ENCODE peak calls at places on chromosomes 11 and 22, in eight cellular contexts. One of them, this sample, is unnamed.

GRCh38 chr11:47366020-47366490 is 12.3 kb downstream of the SPI1 start:
- DNase-seq in heart left ventricle: no peak
- DNase-seq in testis: no peak
- DNase-seq in choroid plexus epithelial cell: no peak
- DNase-seq in body of pancreas: no peak
- DNase-seq in PC-3: no peak
- DNase-seq in fibroblast of the aortic adventitia: no peak
- DNase-seq in fibroblast of lung: no peak
- DNase-seq in this sample: no peak

GRCh38 chr11:57417056-57417455 is 9.9 kb downstream of the SLC43A3 start:
- DNase-seq in testis: peak
- DNase-seq in fibroblast of lung: peak
- DNase-seq in PC-3: no peak
- DNase-seq in heart left ventricle: no peak
- DNase-seq in fibroblast of the aortic adventitia: peak
- DNase-seq in body of pancreas: no peak
- DNase-seq in choroid plexus epithelial cell: peak
- DNase-seq in this sample: no peak

GRCh38 chr11:92224394-92225205 is at the start of gene FAT3:
- DNase-seq in heart left ventricle: peak
- DNase-seq in PC-3: no peak
- DNase-seq in fibroblast of lung: peak
- DNase-seq in testis: peak
- DNase-seq in fibroblast of the aortic adventitia: no peak
- DNase-seq in body of pancreas: peak
- DNase-seq in choroid plexus epithelial cell: peak
- DNase-seq in this sample: no peak

GRCh38 chr11:69891421-69892236 is 72.4 kb upstream of the FGF3 start:
- DNase-seq in choroid plexus epithelial cell: no peak
- DNase-seq in heart left ventricle: peak
- DNase-seq in fibroblast of the aortic adventitia: no peak
- DNase-seq in fibroblast of lung: no peak
- DNase-seq in body of pancreas: no peak
- DNase-seq in PC-3: peak
- DNase-seq in testis: peak
- DNase-seq in this sample: no peak

GRCh38 chr22:20653795-20654342 is 120.0 kb upstream of the SERPIND1 start:
- DNase-seq in testis: peak
- DNase-seq in body of pancreas: no peak
- DNase-seq in choroid plexus epithelial cell: no peak
- DNase-seq in fibroblast of lung: no peak
- DNase-seq in fibroblast of the aortic adventitia: no peak
- DNase-seq in PC-3: no peak
- DNase-seq in heart left ventricle: no peak
- DNase-seq in this sample: no peak

GRCh38 chr22:26892401-26893033 is 235.1 kb downstream of the MIAT start:
- DNase-seq in body of pancreas: peak
- DNase-seq in choroid plexus epithelial cell: no peak
- DNase-seq in fibroblast of lung: peak
- DNase-seq in testis: no peak
- DNase-seq in fibroblast of the aortic adventitia: no peak
- DNase-seq in PC-3: no peak
- DNase-seq in heart left ventricle: no peak
- DNase-seq in this sample: no peak

GRCh38 chr11:20226936-20227335 is 66.7 kb upstream of the DBX1 start:
- DNase-seq in choroid plexus epithelial cell: no peak
- DNase-seq in PC-3: peak
- DNase-seq in testis: no peak
- DNase-seq in fibroblast of lung: no peak
- DNase-seq in body of pancreas: no peak
- DNase-seq in heart left ventricle: no peak
- DNase-seq in fibroblast of the aortic adventitia: peak
- DNase-seq in this sample: peak

GRCh38 chr22:21856197-21856596 is 11.2 kb downstream of the MAPK1 start:
- DNase-seq in choroid plexus epithelial cell: no peak
- DNase-seq in testis: no peak
- DNase-seq in heart left ventricle: peak
- DNase-seq in fibroblast of lung: no peak
- DNase-seq in body of pancreas: no peak
- DNase-seq in fibroblast of the aortic adventitia: no peak
- DNase-seq in PC-3: no peak
- DNase-seq in this sample: no peak

GRCh38 chr11:86182976-86183584 is 61.5 kb upstream of the EED start:
- DNase-seq in body of pancreas: no peak
- DNase-seq in testis: no peak
- DNase-seq in heart left ventricle: no peak
- DNase-seq in fibroblast of lung: peak
- DNase-seq in choroid plexus epithelial cell: peak
- DNase-seq in PC-3: peak
- DNase-seq in fibroblast of the aortic adventitia: no peak
- DNase-seq in this sample: peak

GRCh38 chr11:131615611-131616010 is 245.2 kb downstream of the NTM start:
- DNase-seq in fibroblast of lung: peak
- DNase-seq in choroid plexus epithelial cell: peak
- DNase-seq in heart left ventricle: no peak
- DNase-seq in PC-3: no peak
- DNase-seq in body of pancreas: no peak
- DNase-seq in fibroblast of the aortic adventitia: no peak
- DNase-seq in testis: no peak
- DNase-seq in this sample: no peak

GRCh38 chr22:44452531-44453420 is 45.3 kb downstream of the RTL6 start:
- DNase-seq in fibroblast of the aortic adventitia: no peak
- DNase-seq in choroid plexus epithelial cell: no peak
- DNase-seq in body of pancreas: no peak
- DNase-seq in fibroblast of lung: no peak
- DNase-seq in heart left ventricle: no peak
- DNase-seq in PC-3: no peak
- DNase-seq in testis: peak
- DNase-seq in this sample: no peak

GRCh38 chr11:112583246-112583893 is 322.7 kb upstream of the PLET1 start:
- DNase-seq in testis: no peak
- DNase-seq in fibroblast of the aortic adventitia: no peak
- DNase-seq in PC-3: no peak
- DNase-seq in heart left ventricle: no peak
- DNase-seq in body of pancreas: no peak
- DNase-seq in choroid plexus epithelial cell: no peak
- DNase-seq in fibroblast of lung: no peak
- DNase-seq in this sample: no peak

GRCh38 chr11:83047515-83048225 is 24.0 kb downstream of the RAB30 start:
- DNase-seq in body of pancreas: no peak
- DNase-seq in choroid plexus epithelial cell: no peak
- DNase-seq in fibroblast of lung: peak
- DNase-seq in testis: no peak
- DNase-seq in heart left ventricle: no peak
- DNase-seq in fibroblast of the aortic adventitia: peak
- DNase-seq in PC-3: no peak
- DNase-seq in this sample: no peak

GRCh38 chr11:2988996-2989395 is 3.1 kb downstream of the NAP1L4 start:
- DNase-seq in fibroblast of lung: peak
- DNase-seq in heart left ventricle: no peak
- DNase-seq in PC-3: no peak
- DNase-seq in fibroblast of the aortic adventitia: no peak
- DNase-seq in choroid plexus epithelial cell: peak
- DNase-seq in testis: no peak
- DNase-seq in body of pancreas: no peak
- DNase-seq in this sample: no peak
- H3K4me3 ChIP-seq in fibroblast of lung: peak
- H3K4me3 ChIP-seq in heart left ventricle: no peak
- H3K4me3 ChIP-seq in PC-3: peak
- H3K4me3 ChIP-seq in fibroblast of the aortic adventitia: peak
- H3K4me3 ChIP-seq in choroid plexus epithelial cell: peak
- H3K4me3 ChIP-seq in testis: no peak
- H3K4me3 ChIP-seq in body of pancreas: no peak
- H3K4me3 ChIP-seq in this sample: peak

GRCh38 chr11:1574256-1575242 is 2.5 kb upstream of the DUSP8 start:
- DNase-seq in choroid plexus epithelial cell: peak
- DNase-seq in testis: peak
- DNase-seq in heart left ventricle: peak
- DNase-seq in body of pancreas: peak
- DNase-seq in PC-3: peak
- DNase-seq in fibroblast of the aortic adventitia: peak
- DNase-seq in fibroblast of lung: peak
- DNase-seq in this sample: no peak
- H3K4me3 ChIP-seq in choroid plexus epithelial cell: no peak
- H3K4me3 ChIP-seq in testis: no peak
- H3K4me3 ChIP-seq in heart left ventricle: peak
- H3K4me3 ChIP-seq in body of pancreas: peak
- H3K4me3 ChIP-seq in PC-3: peak
- H3K4me3 ChIP-seq in fibroblast of the aortic adventitia: no peak
- H3K4me3 ChIP-seq in fibroblast of lung: peak
- H3K4me3 ChIP-seq in this sample: peak

DNA sequence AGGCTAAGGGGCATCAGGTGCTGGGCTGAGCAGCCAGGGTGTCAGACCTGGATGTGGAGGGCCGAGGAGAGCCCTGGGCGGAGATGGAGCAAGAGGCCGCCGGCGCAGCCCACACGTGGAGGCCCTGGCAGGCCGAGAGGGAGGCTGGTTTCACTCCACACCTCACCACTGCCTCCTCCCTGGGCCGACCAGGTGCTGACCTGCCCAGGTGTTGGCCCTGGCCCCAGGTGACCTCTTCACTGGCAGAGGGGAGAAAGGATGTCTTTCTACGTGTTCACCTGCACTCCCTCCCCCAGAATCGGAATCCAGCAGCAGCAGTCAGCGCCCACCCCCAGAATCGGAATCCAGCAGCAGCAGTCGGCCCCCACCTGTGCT is 781 bp downstream of the ANO9 start:
- DNase-seq in fibroblast of lung: no peak
- DNase-seq in body of pancreas: no peak
- DNase-seq in PC-3: no peak
- DNase-seq in testis: no peak
- DNase-seq in fibroblast of the aortic adventitia: no peak
- DNase-seq in heart left ventricle: no peak
- DNase-seq in choroid plexus epithelial cell: no peak
- DNase-seq in this sample: no peak
- H3K4me3 ChIP-seq in fibroblast of lung: no peak
- H3K4me3 ChIP-seq in body of pancreas: peak
- H3K4me3 ChIP-seq in PC-3: peak
- H3K4me3 ChIP-seq in testis: no peak
- H3K4me3 ChIP-seq in fibroblast of the aortic adventitia: no peak
- H3K4me3 ChIP-seq in heart left ventricle: no peak
- H3K4me3 ChIP-seq in choroid plexus epithelial cell: no peak
- H3K4me3 ChIP-seq in this sample: peak

GRCh38 chr22:41216984-41217383 is 11.9 kb downstream of the L3MBTL2 start:
- DNase-seq in testis: no peak
- DNase-seq in body of pancreas: no peak
- DNase-seq in choroid plexus epithelial cell: peak
- DNase-seq in PC-3: no peak
- DNase-seq in fibroblast of lung: no peak
- DNase-seq in heart left ventricle: no peak
- DNase-seq in fibroblast of the aortic adventitia: no peak
- DNase-seq in this sample: no peak
- H3K4me3 ChIP-seq in testis: no peak
- H3K4me3 ChIP-seq in body of pancreas: no peak
- H3K4me3 ChIP-seq in choroid plexus epithelial cell: peak
- H3K4me3 ChIP-seq in PC-3: no peak
- H3K4me3 ChIP-seq in fibroblast of lung: peak
- H3K4me3 ChIP-seq in heart left ventricle: peak
- H3K4me3 ChIP-seq in fibroblast of the aortic adventitia: peak
- H3K4me3 ChIP-seq in this sample: no peak